ENCODE peak calls at places on chromosomes 7 and 10, in four cellular contexts. E, M, G and A are unnamed samples.

GRCh38 chr7:83161851-83162401 is 758 bp downstream of the PCLO start:
- DNase-seq in E (no peak), M (no peak), G (no peak), A (no peak)

GRCh38 chr7:36840930-36841329 is 116.6 kb upstream of the AOAH start:
- DNase-seq in E (no peak), M (no peak), G (no peak), A (no peak)

GRCh38 chr10:48518412-48518811 is 86.5 kb downstream of the ARHGAP22 start:
- DNase-seq in E (no peak), M (no peak), G (no peak), A (no peak)

GRCh38 chr10:77533156-77533886 is 104.3 kb downstream of the KCNMA1 start:
- DNase-seq in E (no peak), M (no peak), G (no peak), A (no peak)

GRCh38 chr7:36887969-36888368 is 163.7 kb upstream of the AOAH start:
- DNase-seq in E (no peak), M (no peak), G (no peak), A (no peak)

GRCh38 chr7:94043299-94043698 is 39.1 kb upstream of the BET1 start:
- DNase-seq in E (no peak), M (no peak), G (no peak), A (no peak)

GRCh38 chr10:23193435-23194074 is 1.4 kb downstream of the PTF1A start:
- DNase-seq in E (no peak), M (no peak), G (no peak), A (no peak)

GRCh38 chr10:130363051-130363450 is 226.9 kb downstream of the GLRX3 start:
- DNase-seq in E (no peak), M (no peak), G (no peak), A (no peak)

GRCh38 chr10:122165914-122166313 is 105.2 kb upstream of the BTBD16 start:
- DNase-seq in E (no peak), M (no peak), G (no peak), A (no peak)

GRCh38 chr10:118210276-118210675 is 131.8 kb downstream of the FAM204A start:
- DNase-seq in E (no peak), M (no peak), G (no peak), A (no peak)

GRCh38 chr10:51462076-51462779 is 237.2 kb downstream of the CSTF2T start:
- DNase-seq in E (no peak), M (no peak), G (no peak), A (no peak)

GRCh38 chr10:3782456-3783312 is 2.3 kb downstream of the KLF6 start:
- DNase-seq in E (peak; percentile 82), M (no peak), G (peak; percentile 74), A (no peak)
- TF ChIP-seq POLR2A in E (no peak), M (no peak), G (peak; percentile 6), A (peak; percentile 51)

GRCh38 chr10:30172096-30172495 is 112.7 kb upstream of the JCAD start:
- DNase-seq in E (no peak), M (no peak), G (no peak), A (no peak)

GRCh38 chr10:30169342-30169741 is 110.0 kb upstream of the JCAD start:
- DNase-seq in E (no peak), M (no peak), G (no peak), A (no peak)

GRCh38 chr10:30171601-30172000 is 112.2 kb upstream of the JCAD start:
- DNase-seq in E (no peak), M (no peak), G (no peak), A (no peak)

GRCh38 chr10:30170146-30170545 is 110.8 kb upstream of the JCAD start:
- DNase-seq in E (no peak), M (no peak), G (no peak), A (no peak)

DNA sequence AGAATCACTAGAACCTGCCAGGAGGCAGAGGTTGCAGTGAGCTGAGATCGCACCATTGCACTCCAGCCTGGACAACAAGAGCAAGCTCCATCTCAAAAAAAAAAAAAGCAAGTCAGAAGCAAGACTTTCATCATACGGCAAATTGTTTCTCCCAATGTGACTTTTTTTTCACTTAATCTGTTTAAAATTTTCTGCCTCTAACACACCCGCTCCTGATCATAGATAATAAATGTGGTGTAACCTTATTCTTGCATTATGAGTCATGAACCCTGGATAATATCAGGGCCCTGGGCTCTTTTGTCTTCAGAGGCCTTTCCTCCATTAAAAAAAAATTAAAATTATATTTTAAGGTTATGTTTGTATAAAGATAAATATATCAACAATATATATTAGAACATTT is 111.4 kb upstream of the JCAD start:
- DNase-seq in E (no peak), M (no peak), G (no peak), A (no peak)
- TF ChIP-seq TAF1 in E (no peak), M (no peak), G (no peak), A (no peak)

DNA sequence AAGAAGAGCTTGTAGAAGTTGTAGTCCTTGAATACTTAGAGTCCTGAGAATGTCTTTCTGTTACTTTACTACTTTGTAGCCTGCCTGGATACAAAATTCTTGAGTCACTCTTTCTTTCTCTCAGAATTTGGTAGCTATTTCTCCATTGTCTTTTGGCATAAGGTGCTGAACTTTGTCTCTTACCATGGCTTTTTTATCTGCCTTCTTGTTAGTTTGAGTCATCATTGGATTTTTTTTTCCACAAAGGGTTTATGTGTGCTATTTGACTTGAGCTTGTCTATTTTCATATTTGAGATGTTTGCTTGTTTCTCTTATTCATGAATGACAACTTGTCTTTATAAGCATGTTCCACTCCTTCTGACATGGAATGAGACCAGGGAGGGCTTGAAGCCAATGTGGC is 74.5 kb upstream of the EXOC6 start:
- DNase-seq in E (no peak), M (no peak), G (no peak), A (no peak)
- TF ChIP-seq POLR2A in E (no peak), M (no peak), G (no peak), A (no peak)

GRCh38 chr10:3868274-3868669 is 83.3 kb upstream of the KLF6 start:
- DNase-seq in E (no peak), M (no peak), G (no peak), A (no peak)
- TF ChIP-seq TAF1 in E (no peak), M (no peak), G (no peak), A (no peak)

DNA sequence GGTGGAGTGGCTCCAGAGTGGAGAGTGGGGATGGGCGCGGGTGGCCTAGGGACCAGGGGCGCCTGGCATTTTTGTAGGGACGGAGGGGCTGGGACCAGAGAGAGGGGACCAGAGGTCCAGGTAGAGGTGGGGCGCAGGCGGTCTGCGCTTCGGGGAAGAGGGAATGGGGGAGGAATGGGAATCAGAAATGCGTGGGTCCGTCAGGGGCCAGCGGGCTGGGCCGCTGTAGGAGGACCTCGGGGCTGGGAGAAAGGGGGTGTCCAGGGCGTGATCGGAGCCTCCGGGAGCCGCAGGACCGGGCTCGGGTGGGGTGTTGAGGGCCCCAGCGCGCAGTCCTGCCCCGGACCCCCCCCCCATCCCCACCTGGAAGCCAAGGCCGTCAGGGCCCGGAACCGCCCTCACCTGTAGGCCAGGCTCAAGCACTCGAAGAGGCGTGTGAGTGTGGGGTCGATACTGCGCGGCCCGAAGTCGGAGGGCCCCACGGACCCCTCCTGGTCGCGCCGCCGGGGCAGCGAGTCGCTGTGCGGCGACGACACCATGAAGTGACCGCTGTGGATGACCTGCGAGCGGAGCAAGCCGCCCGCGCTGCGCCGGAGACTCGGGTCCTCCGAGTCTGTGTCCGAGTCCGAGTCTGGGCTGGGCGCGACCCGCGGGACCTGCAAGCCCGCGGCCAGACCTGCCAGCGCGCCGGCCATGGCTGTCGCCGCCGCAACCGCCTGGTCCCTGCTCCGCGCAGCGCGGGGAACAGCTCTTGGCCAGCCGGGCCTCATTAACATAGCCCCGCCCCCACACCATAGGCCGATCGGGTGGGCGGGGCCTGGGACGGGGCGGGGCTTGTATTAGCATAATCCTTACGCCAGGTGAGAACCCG is at the start of gene MLXIPL:
- DNase-seq in E (peak; percentile 83), M (peak; percentile 73), G (peak; percentile 99), A (peak; percentile 68)
- TF ChIP-seq POLR2A in E (peak; percentile 99), M (no peak), G (peak; percentile 82), A (no peak)

GRCh38 chr7:102004831-102005230 is 187.4 kb downstream of the CUX1 start:
- DNase-seq in E (no peak), M (no peak), G (no peak), A (no peak)
- TF ChIP-seq TAF1 in E (no peak), M (no peak), G (no peak), A (no peak)